ENCODE peak calls at places on chromosomes 3 and 15, in ten cellular contexts. U is HepG2, S is H1, L is A549, Z is stomach, G is heart left ventricle, C is transverse colon, N is upper lobe of left lung, T is spleen, R is Peyer's patch. M is an unnamed sample.

GRCh38 chr3:177598110-177598833 is 401.0 kb upstream of the TBL1XR1 start:
- DNase-seq in U (no peak), S (no peak), L (no peak), Z (no peak), G (no peak), C (no peak), N (no peak), T (no peak), R (no peak), M (peak)

GRCh38 chr15:63588826-63589225 is 8.4 kb upstream of the FBXL22 start:
- DNase-seq in U (no peak), S (no peak), L (no peak), Z (no peak), G (no peak), C (no peak), N (no peak), T (no peak), R (no peak), M (no peak)

GRCh38 chr3:149376728-149377407 is 581 bp downstream of the TM4SF1 start:
- DNase-seq in U (no peak), S (no peak), L (no peak), Z (no peak), G (no peak), C (no peak), N (no peak), T (no peak), R (no peak), M (no peak)

GRCh38 chr15:58228708-58229107 is 90.5 kb downstream of the AQP9 start:
- DNase-seq in U (no peak), S (no peak), L (no peak), Z (no peak), G (peak), C (no peak), N (no peak), T (no peak), R (no peak), M (no peak)

GRCh38 chr3:52028572-52028971 is 27.8 kb downstream of the DUSP7 start:
- DNase-seq in U (no peak), S (no peak), L (no peak), Z (no peak), G (peak), C (no peak), N (no peak), T (no peak), R (no peak), M (no peak)

GRCh38 chr15:74159773-74160172 is 13.7 kb upstream of the ISLR start:
- DNase-seq in U (no peak), S (no peak), L (no peak), Z (no peak), G (no peak), C (no peak), N (no peak), T (no peak), R (no peak), M (no peak)

GRCh38 chr3:141452045-141452444 is 34.8 kb upstream of the RASA2 start:
- DNase-seq in U (peak), S (no peak), L (peak), Z (no peak), G (no peak), C (no peak), N (no peak), T (no peak), R (no peak), M (peak)

GRCh38 chr3:123732447-123732846 is 147.6 kb upstream of the HACD2 start:
- DNase-seq in U (peak), S (no peak), L (peak), Z (no peak), G (no peak), C (no peak), N (no peak), T (no peak), R (no peak), M (no peak)

GRCh38 chr3:52315977-52316764 is at the start of gene DNAH1:
- DNase-seq in U (no peak), S (no peak), L (no peak), Z (no peak), G (no peak), C (no peak), N (no peak), T (no peak), R (no peak), M (no peak)

GRCh38 chr3:150248116-150248864 is 159.8 kb upstream of the TSC22D2 start:
- DNase-seq in U (no peak), S (no peak), L (no peak), Z (no peak), G (no peak), C (no peak), N (no peak), T (no peak), R (no peak), M (no peak)

GRCh38 chr3:27914199-27914598 is 192.1 kb upstream of the EOMES start:
- DNase-seq in U (peak), S (peak), L (no peak), Z (no peak), G (no peak), C (no peak), N (no peak), T (no peak), R (no peak), M (peak)

GRCh38 chr15:92383528-92384326 is 10.0 kb upstream of the ST8SIA2 start:
- DNase-seq in U (peak), S (peak), L (peak), Z (no peak), G (no peak), C (no peak), N (no peak), T (no peak), R (no peak), M (peak)

GRCh38 chr3:124923833-124924232 is 10.7 kb downstream of the MUC13 start:
- DNase-seq in U (no peak), S (no peak), L (no peak), Z (no peak), G (no peak), C (no peak), N (no peak), T (no peak), R (no peak), M (no peak)

GRCh38 chr3:77460326-77460725 is 420.4 kb downstream of the ROBO2 start:
- DNase-seq in U (no peak), S (no peak), L (no peak), Z (no peak), G (no peak), C (no peak), N (no peak), T (no peak), R (no peak), M (no peak)

GRCh38 chr3:126752303-126753190 is 48.5 kb downstream of the CHCHD6 start:
- DNase-seq in U (peak), S (peak), L (peak), Z (peak), G (peak), C (peak), N (peak), T (peak), R (peak), M (peak)

GRCh38 chr3:53009826-53010539 is 35.9 kb downstream of the SFMBT1 start:
- DNase-seq in U (no peak), S (no peak), L (no peak), Z (no peak), G (no peak), C (no peak), N (no peak), T (no peak), R (no peak), M (no peak)

GRCh38 chr3:82033186-82033585 is 271.7 kb upstream of the GBE1 start:
- DNase-seq in U (no peak), S (no peak), L (no peak), Z (no peak), G (no peak), C (no peak), N (no peak), T (no peak), R (no peak), M (no peak)

GRCh38 chr3:169945313-169945712 is 21.3 kb upstream of the SEC62 start:
- DNase-seq in U (no peak), S (no peak), L (no peak), Z (peak), G (no peak), C (peak), N (peak), T (peak), R (peak), M (peak)

GRCh38 chr3:119731545-119732343 is 28.9 kb downstream of the CFAP91 start:
- DNase-seq in U (no peak), S (no peak), L (no peak), Z (no peak), G (no peak), C (no peak), N (no peak), T (no peak), R (no peak), M (no peak)

GRCh38 chr3:128494152-128494650 is 1.2 kb upstream of the GATA2 start:
- DNase-seq in U (no peak), S (no peak), L (no peak), Z (no peak), G (no peak), C (no peak), N (no peak), T (peak), R (no peak), M (no peak)

GRCh38 chr3:41961061-41961749 is 698 bp downstream of the ULK4 start:
- DNase-seq in U (peak), S (peak), L (peak), Z (peak), G (peak), C (peak), N (peak), T (peak), R (peak), M (peak)

GRCh38 chr3:180416111-180416541 is 185.8 kb upstream of the TTC14 start:
- DNase-seq in U (peak), S (no peak), L (no peak), Z (no peak), G (no peak), C (no peak), N (no peak), T (no peak), R (no peak), M (no peak)

GRCh38 chr3:45414823-45415222 is 26.4 kb downstream of the LARS2 start:
- DNase-seq in U (no peak), S (no peak), L (no peak), Z (no peak), G (no peak), C (no peak), N (no peak), T (no peak), R (no peak), M (peak)

GRCh38 chr3:56219894-56220805 is 248.1 kb downstream of the ERC2 start:
- DNase-seq in U (no peak), S (no peak), L (no peak), Z (no peak), G (no peak), C (no peak), N (no peak), T (no peak), R (no peak), M (no peak)

GRCh38 chr3:42014443-42014945 is 52.6 kb upstream of the ULK4 start:
- DNase-seq in U (no peak), S (no peak), L (no peak), Z (no peak), G (no peak), C (peak), N (peak), T (no peak), R (peak), M (peak)

GRCh38 chr3:194421-194820 is 2.1 kb upstream of the CHL1 start:
- DNase-seq in U (no peak), S (no peak), L (no peak), Z (no peak), G (no peak), C (no peak), N (no peak), T (no peak), R (no peak), M (no peak)

GRCh38 chr3:142888099-142888483 is 792 bp downstream of the PCOLCE2 start:
- DNase-seq in U (no peak), S (no peak), L (peak), Z (no peak), G (peak), C (no peak), N (peak), T (peak), R (no peak), M (peak)
- TF ChIP-seq POLR2A in U (no peak), S (no peak), L (peak), Z (no peak), G (no peak), C (no peak), N (no peak), T (no peak), R (no peak), M (no peak)

GRCh38 chr15:75646112-75646943 is 1.4 kb upstream of the SNX33 start:
- DNase-seq in U (no peak), S (no peak), L (no peak), Z (no peak), G (no peak), C (no peak), N (no peak), T (no peak), R (no peak), M (no peak)
- H3K4me3 ChIP-seq in U (peak), S (peak), L (peak), Z (peak), G (peak), C (peak), N (peak), T (peak), R (peak), M (peak)

GRCh38 chr15:40100133-40100946 is 8.3 kb downstream of the BMF start:
- DNase-seq in U (no peak), S (no peak), L (no peak), Z (no peak), G (no peak), C (no peak), N (no peak), T (peak), R (no peak), M (peak)
- TF ChIP-seq POLR2A in U (peak), S (no peak), L (no peak), Z (no peak), G (no peak), C (no peak), N (no peak), T (no peak), R (no peak), M (no peak)

GRCh38 chr3:184785856-184786255 is 26.1 kb upstream of the VPS8 start:
- DNase-seq in U (no peak), S (no peak), L (no peak), Z (no peak), G (no peak), C (no peak), N (no peak), T (no peak), R (no peak), M (peak)
- H3K4me3 ChIP-seq in U (no peak), S (no peak), L (no peak), Z (no peak), G (no peak), C (no peak), N (no peak), T (no peak), R (no peak), M (peak)